ENCODE peak calls at places on chromosomes 4 and X, in seven cellular contexts. One of them, this sample, is unnamed.

GRCh38 chrX:1535241-1536041 is 1.5 kb downstream of the P2RY8 start:
- DNase-seq in Panc1: no peak
- DNase-seq in nephron progenitor cell: no peak
- DNase-seq in endothelial cell: no peak
- DNase-seq in lower lobe of right lung: no peak
- DNase-seq in choroid plexus epithelial cell: no peak
- DNase-seq in hepatocyte: no peak
- DNase-seq in this sample: peak; percentile 39

GRCh38 chr4:107937040-107937439 is 5.7 kb downstream of the CYP2U1 start:
- DNase-seq in nephron progenitor cell: no peak
- DNase-seq in endothelial cell: no peak
- DNase-seq in lower lobe of right lung: no peak
- DNase-seq in choroid plexus epithelial cell: no peak
- DNase-seq in Panc1: no peak
- DNase-seq in hepatocyte: no peak
- DNase-seq in this sample: no peak

GRCh38 chr4:86640469-86640868 is 46.4 kb downstream of the PTPN13 start:
- DNase-seq in choroid plexus epithelial cell: no peak
- DNase-seq in nephron progenitor cell: no peak
- DNase-seq in Panc1: no peak
- DNase-seq in endothelial cell: no peak
- DNase-seq in hepatocyte: no peak
- DNase-seq in lower lobe of right lung: no peak
- DNase-seq in this sample: no peak

GRCh38 chr4:161554372-161554990 is 609.3 kb downstream of the FSTL5 start:
- DNase-seq in lower lobe of right lung: no peak
- DNase-seq in choroid plexus epithelial cell: peak; percentile 76
- DNase-seq in hepatocyte: no peak
- DNase-seq in endothelial cell: no peak
- DNase-seq in nephron progenitor cell: no peak
- DNase-seq in Panc1: peak; percentile 35
- DNase-seq in this sample: no peak

GRCh38 chrX:149903889-149904748 is 23.1 kb downstream of the MAGEA8 start:
- DNase-seq in nephron progenitor cell: no peak
- DNase-seq in Panc1: no peak
- DNase-seq in endothelial cell: no peak
- DNase-seq in hepatocyte: peak; percentile 19
- DNase-seq in lower lobe of right lung: no peak
- DNase-seq in choroid plexus epithelial cell: peak; percentile 42
- DNase-seq in this sample: no peak

GRCh38 chr4:2963185-2964076 is at the start of the genes GRK4 and NOP14:
- DNase-seq in nephron progenitor cell: peak; percentile 95
- DNase-seq in lower lobe of right lung: peak; percentile 100
- DNase-seq in endothelial cell: peak; percentile 97
- DNase-seq in Panc1: peak; percentile 69
- DNase-seq in hepatocyte: peak; percentile 99
- DNase-seq in choroid plexus epithelial cell: peak; percentile 99
- DNase-seq in this sample: peak; percentile 98

GRCh38 chrX:79270401-79270800 is 96.7 kb downstream of the ITM2A start:
- DNase-seq in lower lobe of right lung: peak; percentile 46
- DNase-seq in Panc1: peak; percentile 4
- DNase-seq in nephron progenitor cell: peak; percentile 33
- DNase-seq in hepatocyte: no peak
- DNase-seq in choroid plexus epithelial cell: peak; percentile 3
- DNase-seq in endothelial cell: peak; percentile 43
- DNase-seq in this sample: peak; percentile 54

GRCh38 chrX:2748171-2748814 is 3.5 kb upstream of the XG start:
- DNase-seq in choroid plexus epithelial cell: no peak
- DNase-seq in hepatocyte: no peak
- DNase-seq in endothelial cell: no peak
- DNase-seq in lower lobe of right lung: no peak
- DNase-seq in nephron progenitor cell: no peak
- DNase-seq in Panc1: no peak
- DNase-seq in this sample: no peak

GRCh38 chrX:104288269-104288668 is 33.5 kb upstream of the ESX1 start:
- DNase-seq in lower lobe of right lung: no peak
- DNase-seq in hepatocyte: no peak
- DNase-seq in endothelial cell: no peak
- DNase-seq in Panc1: no peak
- DNase-seq in nephron progenitor cell: no peak
- DNase-seq in choroid plexus epithelial cell: no peak
- DNase-seq in this sample: no peak

GRCh38 chr4:109079177-109079576 is 223.3 kb downstream of the COL25A1 start:
- DNase-seq in lower lobe of right lung: no peak
- DNase-seq in hepatocyte: no peak
- DNase-seq in Panc1: no peak
- DNase-seq in endothelial cell: no peak
- DNase-seq in choroid plexus epithelial cell: peak; percentile 41
- DNase-seq in nephron progenitor cell: no peak
- DNase-seq in this sample: no peak

GRCh38 chr4:73674451-73674919 is 54.2 kb upstream of the RASSF6 start:
- DNase-seq in Panc1: no peak
- DNase-seq in hepatocyte: no peak
- DNase-seq in nephron progenitor cell: no peak
- DNase-seq in endothelial cell: no peak
- DNase-seq in lower lobe of right lung: no peak
- DNase-seq in choroid plexus epithelial cell: peak; percentile 16
- DNase-seq in this sample: no peak

GRCh38 chr4:52837716-52838558 is 24.2 kb upstream of the RASL11B start:
- DNase-seq in lower lobe of right lung: no peak
- DNase-seq in Panc1: no peak
- DNase-seq in choroid plexus epithelial cell: peak; percentile 70
- DNase-seq in hepatocyte: peak; percentile 54
- DNase-seq in endothelial cell: no peak
- DNase-seq in nephron progenitor cell: no peak
- DNase-seq in this sample: no peak

GRCh38 chrX:68490644-68491043 is 8.2 kb upstream of the YIPF6 start:
- DNase-seq in nephron progenitor cell: no peak
- DNase-seq in hepatocyte: peak; percentile 42
- DNase-seq in choroid plexus epithelial cell: peak; percentile 52
- DNase-seq in lower lobe of right lung: no peak
- DNase-seq in Panc1: no peak
- DNase-seq in endothelial cell: peak; percentile 19
- DNase-seq in this sample: no peak
- TF ChIP-seq CTCF in nephron progenitor cell: peak; percentile 30
- TF ChIP-seq CTCF in hepatocyte: peak; percentile 27
- TF ChIP-seq CTCF in choroid plexus epithelial cell: peak; percentile 59
- TF ChIP-seq CTCF in lower lobe of right lung: peak; percentile 21
- TF ChIP-seq CTCF in Panc1: peak; percentile 64
- TF ChIP-seq CTCF in endothelial cell: peak; percentile 47
- TF ChIP-seq CTCF in this sample: peak; percentile 33

DNA sequence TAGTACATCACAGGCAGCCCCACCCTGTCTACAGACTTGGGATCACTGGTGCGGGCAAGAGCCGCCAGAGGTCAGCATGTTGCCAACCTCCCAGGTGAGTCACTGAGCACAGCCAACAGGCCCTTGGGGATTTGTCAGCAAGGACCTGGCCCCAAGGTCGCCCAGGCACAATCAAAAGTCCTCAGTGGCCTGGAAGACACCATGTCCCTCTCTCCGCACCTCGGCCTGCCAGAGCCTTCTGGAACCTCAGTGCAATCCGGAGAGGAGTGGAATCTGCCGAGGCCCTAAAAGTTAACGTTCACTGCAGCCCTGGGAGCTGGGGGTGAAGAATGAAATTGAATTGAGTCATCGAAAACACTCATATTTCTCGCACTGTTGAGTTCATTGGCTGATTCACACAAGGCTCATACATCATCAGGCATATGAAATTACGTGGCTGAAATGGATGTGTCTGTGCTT is 74.3 kb downstream of the WFS1 start:
- DNase-seq in nephron progenitor cell: no peak
- DNase-seq in Panc1: peak; percentile 88
- DNase-seq in endothelial cell: no peak
- DNase-seq in choroid plexus epithelial cell: peak; percentile 60
- DNase-seq in hepatocyte: peak; percentile 52
- DNase-seq in lower lobe of right lung: peak; percentile 18
- DNase-seq in this sample: no peak
- TF ChIP-seq CTCF in nephron progenitor cell: no peak
- TF ChIP-seq CTCF in Panc1: peak; percentile 71
- TF ChIP-seq CTCF in endothelial cell: no peak
- TF ChIP-seq CTCF in choroid plexus epithelial cell: no peak
- TF ChIP-seq CTCF in hepatocyte: peak; percentile 11
- TF ChIP-seq CTCF in lower lobe of right lung: no peak
- TF ChIP-seq CTCF in this sample: no peak

GRCh38 chr4:35723973-35724372 is 520.3 kb downstream of the ARAP2 start:
- DNase-seq in choroid plexus epithelial cell: no peak
- DNase-seq in lower lobe of right lung: no peak
- DNase-seq in endothelial cell: no peak
- DNase-seq in hepatocyte: no peak
- DNase-seq in Panc1: no peak
- DNase-seq in nephron progenitor cell: no peak
- DNase-seq in this sample: no peak

GRCh38 chr4:35730414-35730813 is 513.9 kb downstream of the ARAP2 start:
- DNase-seq in nephron progenitor cell: no peak
- DNase-seq in lower lobe of right lung: no peak
- DNase-seq in hepatocyte: no peak
- DNase-seq in Panc1: no peak
- DNase-seq in choroid plexus epithelial cell: no peak
- DNase-seq in endothelial cell: no peak
- DNase-seq in this sample: no peak

DNA sequence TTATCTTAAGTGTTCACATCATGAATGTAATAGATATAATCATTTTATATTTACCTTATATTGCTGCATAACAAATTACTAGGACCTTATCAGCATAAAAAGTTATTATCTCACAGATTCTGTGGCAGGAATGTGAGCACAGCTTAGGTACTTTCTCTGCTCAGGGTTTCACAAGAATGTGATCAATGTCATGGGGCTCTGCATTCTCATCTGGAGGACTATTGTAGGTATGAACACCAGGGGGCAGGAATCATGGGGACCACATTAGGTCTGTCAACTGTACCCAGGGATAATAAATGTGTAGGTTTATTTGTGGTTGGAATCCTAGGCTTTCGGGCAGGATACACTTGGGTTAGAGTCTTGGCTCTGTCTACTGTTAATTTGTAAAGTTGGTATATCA is 519.2 kb downstream of the ARAP2 start:
- DNase-seq in endothelial cell: no peak
- DNase-seq in choroid plexus epithelial cell: no peak
- DNase-seq in hepatocyte: no peak
- DNase-seq in nephron progenitor cell: no peak
- DNase-seq in Panc1: no peak
- DNase-seq in lower lobe of right lung: no peak
- DNase-seq in this sample: no peak
- TF ChIP-seq CTCF in endothelial cell: peak; percentile 49
- TF ChIP-seq CTCF in choroid plexus epithelial cell: no peak
- TF ChIP-seq CTCF in hepatocyte: no peak
- TF ChIP-seq CTCF in nephron progenitor cell: peak; percentile 8
- TF ChIP-seq CTCF in Panc1: no peak
- TF ChIP-seq CTCF in lower lobe of right lung: no peak
- TF ChIP-seq CTCF in this sample: no peak

DNA sequence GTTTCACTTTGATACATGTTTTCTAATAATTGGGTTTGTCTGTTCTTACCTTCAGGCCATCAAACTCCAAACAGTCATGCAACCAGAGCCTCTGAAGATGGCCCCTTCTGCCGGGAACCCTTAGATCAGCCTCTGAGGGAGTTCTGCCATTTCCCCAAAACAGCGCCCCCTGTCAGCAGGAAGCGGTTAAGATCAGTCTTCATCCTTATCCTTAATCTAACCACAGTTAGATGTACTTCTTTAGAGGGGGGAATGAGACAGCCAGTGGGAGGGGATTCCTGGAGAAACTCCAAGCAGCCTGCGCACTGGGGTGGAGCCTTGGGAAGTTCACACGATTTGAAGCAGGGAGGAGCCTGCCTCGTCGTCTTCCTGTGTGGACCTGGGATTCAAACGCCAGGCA is 185.4 kb downstream of the INPP4B start:
- DNase-seq in lower lobe of right lung: no peak
- DNase-seq in choroid plexus epithelial cell: no peak
- DNase-seq in hepatocyte: no peak
- DNase-seq in endothelial cell: no peak
- DNase-seq in Panc1: no peak
- DNase-seq in nephron progenitor cell: no peak
- DNase-seq in this sample: no peak
- TF ChIP-seq CTCF in lower lobe of right lung: no peak
- TF ChIP-seq CTCF in choroid plexus epithelial cell: peak; percentile 21
- TF ChIP-seq CTCF in hepatocyte: no peak
- TF ChIP-seq CTCF in endothelial cell: no peak
- TF ChIP-seq CTCF in Panc1: peak; percentile 23
- TF ChIP-seq CTCF in nephron progenitor cell: no peak
- TF ChIP-seq CTCF in this sample: no peak

GRCh38 chr4:156322592-156322991 is 368.9 kb upstream of the CTSO start:
- DNase-seq in endothelial cell: no peak
- DNase-seq in nephron progenitor cell: no peak
- DNase-seq in Panc1: peak; percentile 42
- DNase-seq in hepatocyte: no peak
- DNase-seq in lower lobe of right lung: no peak
- DNase-seq in choroid plexus epithelial cell: peak; percentile 73
- DNase-seq in this sample: no peak

DNA sequence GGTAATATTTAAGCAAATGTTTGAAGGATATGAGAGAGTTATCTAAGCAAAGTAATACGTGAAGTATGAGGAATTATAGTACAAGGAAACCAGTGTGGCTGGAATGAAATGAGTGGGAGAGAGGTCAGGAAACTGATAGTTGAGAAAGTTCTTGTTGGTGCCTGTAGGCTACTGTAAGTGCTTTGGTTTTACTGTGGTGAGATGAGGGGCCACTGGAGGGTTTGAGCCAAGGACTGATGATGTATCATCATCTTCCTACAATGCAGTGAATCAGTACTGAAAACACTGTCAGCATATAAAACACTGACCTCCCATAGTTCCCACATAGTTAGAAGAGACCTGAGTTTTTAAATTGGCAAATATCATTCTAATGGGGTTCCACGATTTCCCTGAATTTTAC is 367.5 kb upstream of the CTSO start:
- DNase-seq in Panc1: no peak
- DNase-seq in choroid plexus epithelial cell: peak; percentile 93
- DNase-seq in lower lobe of right lung: no peak
- DNase-seq in hepatocyte: no peak
- DNase-seq in nephron progenitor cell: no peak
- DNase-seq in endothelial cell: no peak
- DNase-seq in this sample: no peak
- TF ChIP-seq CTCF in Panc1: no peak
- TF ChIP-seq CTCF in choroid plexus epithelial cell: no peak
- TF ChIP-seq CTCF in lower lobe of right lung: no peak
- TF ChIP-seq CTCF in hepatocyte: no peak
- TF ChIP-seq CTCF in nephron progenitor cell: no peak
- TF ChIP-seq CTCF in endothelial cell: no peak
- TF ChIP-seq CTCF in this sample: no peak